ENCODE peak calls at places on chromosomes 3 and 15, in five cellular contexts. W is gastrocnemius medialis, R is pancreas, Q is IMR-90, S is spleen. O is an unnamed sample. For H3K27me3, the result is how much of the 10 kb centered on the place peaks cover.

GRCh38 chr15:66171891-66172290 is 81.7 kb downstream of the MEGF11 start:
- DNase-seq in W (no peak), R (no peak), Q (no peak), S (peak), O (no peak)

GRCh38 chr3:186096295-186096694 is 12.6 kb downstream of the ETV5 start:
- DNase-seq in W (no peak), R (no peak), Q (no peak), S (no peak), O (no peak)

GRCh38 chr3:126990890-126991289 is 8.0 kb downstream of the PLXNA1 start:
- DNase-seq in W (no peak), R (no peak), Q (no peak), S (no peak), O (no peak)

GRCh38 chr3:194058189-194058571 is 77.8 kb upstream of the HES1 start:
- DNase-seq in W (peak), R (peak), Q (peak), S (peak), O (no peak)

GRCh38 chr3:111218615-111219014 is 147.0 kb downstream of the NECTIN3 start:
- DNase-seq in W (no peak), R (no peak), Q (no peak), S (no peak), O (no peak)

GRCh38 chr3:71008350-71008923 is 575.1 kb downstream of the FOXP1 start:
- DNase-seq in W (peak), R (no peak), Q (no peak), S (no peak), O (no peak)

GRCh38 chr3:62562596-62562995 is 189.2 kb upstream of the FEZF2 start:
- DNase-seq in W (no peak), R (no peak), Q (peak), S (no peak), O (peak)

GRCh38 chr15:55618396-55618795 is 30.3 kb upstream of the PYGO1 start:
- DNase-seq in W (no peak), R (no peak), Q (no peak), S (no peak), O (no peak)

GRCh38 chr3:86051058-86051457 is 939.9 kb downstream of the VGLL3 start:
- DNase-seq in W (no peak), R (no peak), Q (no peak), S (no peak), O (no peak)

GRCh38 chr3:181709537-181710279 is 2.0 kb upstream of the SOX2 start:
- DNase-seq in W (no peak), R (peak), Q (peak), S (peak), O (no peak)

GRCh38 chr3:106728315-106728821 is 648.9 kb upstream of the CCDC54 start:
- DNase-seq in W (no peak), R (no peak), Q (peak), S (no peak), O (no peak)

GRCh38 chr3:134364061-134364935 is 9.9 kb downstream of the AMOTL2 start:
- DNase-seq in W (peak), R (peak), Q (peak), S (peak), O (peak)

GRCh38 chr3:195761031-195761430 is 40.3 kb downstream of the MUC20 start:
- DNase-seq in W (no peak), R (no peak), Q (no peak), S (peak), O (no peak)

GRCh38 chr3:195758721-195759353 is 38.1 kb downstream of the MUC20 start:
- DNase-seq in W (no peak), R (no peak), Q (no peak), S (peak), O (no peak)

GRCh38 chr3:195761503-195762248 is 40.9 kb downstream of the MUC20 start:
- DNase-seq in W (no peak), R (no peak), Q (no peak), S (peak), O (no peak)

GRCh38 chr3:195762249-195762585 is 41.4 kb downstream of the MUC20 start:
- DNase-seq in W (no peak), R (no peak), Q (no peak), S (peak), O (no peak)

GRCh38 chr3:195760345-195760983 is 39.7 kb downstream of the MUC20 start:
- DNase-seq in W (no peak), R (no peak), Q (no peak), S (peak), O (no peak)
- H3K27me3 ChIP-seq in W (under half), R (under half), Q (half or more), S (under half), O (under half)

GRCh38 chr3:188124184-188124583 is 29.8 kb upstream of the LPP start:
- DNase-seq in W (no peak), R (no peak), Q (peak), S (no peak), O (no peak)

GRCh38 chr3:188122571-188123169 is 31.3 kb upstream of the LPP start:
- DNase-seq in W (no peak), R (no peak), Q (peak), S (no peak), O (no peak)

GRCh38 chr3:188126271-188126670 is 27.7 kb upstream of the LPP start:
- DNase-seq in W (no peak), R (no peak), Q (peak), S (no peak), O (no peak)

GRCh38 chr3:188125076-188125475 is 28.9 kb upstream of the LPP start:
- DNase-seq in W (no peak), R (no peak), Q (no peak), S (no peak), O (no peak)

GRCh38 chr3:188123170-188123920 is 30.6 kb upstream of the LPP start:
- DNase-seq in W (no peak), R (no peak), Q (peak), S (no peak), O (no peak)
- H3K27ac ChIP-seq in W (no peak), R (no peak), Q (no peak), S (peak), O (no peak)

GRCh38 chr3:39260957-39261356 is 18.9 kb downstream of the CX3CR1 start:
- DNase-seq in W (peak), R (peak), Q (peak), S (peak), O (peak)
- TF ChIP-seq CTCF in W (peak), R (no peak), Q (peak), S (peak), O (peak)

GRCh38 chr3:123449092-123449985 is 449 bp upstream of the ADCY5 start:
- DNase-seq in W (no peak), R (no peak), Q (peak), S (peak), O (no peak)
- H3K27me3 ChIP-seq in W (under half), R (under half), Q (half or more), S (under half), O (under half)

O was measured in ascending aorta.